ENCODE peak calls at places on chromosomes 16 and 17, in four cellular contexts. One of them, this sample, is unnamed.

GRCh38 chr16:598823-599739 is 9.2 kb downstream of the RAB40C start:
- DNase-seq in activated CD4-positive, CD25-positive, alpha-beta regulatory T cell: no peak
- DNase-seq in occipital lobe: no peak
- DNase-seq in H9: no peak
- DNase-seq in this sample: no peak

GRCh38 chr17:45813051-45813731 is 29.1 kb downstream of the CRHR1 start:
- DNase-seq in occipital lobe: peak
- DNase-seq in H9: peak
- DNase-seq in activated CD4-positive, CD25-positive, alpha-beta regulatory T cell: no peak
- DNase-seq in this sample: no peak

GRCh38 chr17:48522031-48522593 is 8.7 kb downstream of the HOXB1 start:
- DNase-seq in occipital lobe: no peak
- DNase-seq in activated CD4-positive, CD25-positive, alpha-beta regulatory T cell: no peak
- DNase-seq in H9: peak
- DNase-seq in this sample: no peak

GRCh38 chr16:1734816-1735215 is 28.8 kb downstream of the MAPK8IP3 start:
- DNase-seq in activated CD4-positive, CD25-positive, alpha-beta regulatory T cell: no peak
- DNase-seq in H9: no peak
- DNase-seq in occipital lobe: no peak
- DNase-seq in this sample: no peak

GRCh38 chr17:45256114-45256966 is 5.6 kb downstream of the SPATA32 start:
- DNase-seq in occipital lobe: no peak
- DNase-seq in activated CD4-positive, CD25-positive, alpha-beta regulatory T cell: no peak
- DNase-seq in H9: peak
- DNase-seq in this sample: no peak

GRCh38 chr16:86824751-86825310 is 246.5 kb downstream of the FOXL1 start:
- DNase-seq in occipital lobe: no peak
- DNase-seq in activated CD4-positive, CD25-positive, alpha-beta regulatory T cell: no peak
- DNase-seq in H9: peak
- DNase-seq in this sample: no peak

GRCh38 chr17:29612094-29612403 is 10.7 kb downstream of the CORO6 start:
- DNase-seq in activated CD4-positive, CD25-positive, alpha-beta regulatory T cell: no peak
- DNase-seq in occipital lobe: no peak
- DNase-seq in H9: no peak
- DNase-seq in this sample: no peak

GRCh38 chr16:29674188-29674587 is 4.8 kb upstream of the QPRT start:
- DNase-seq in occipital lobe: peak
- DNase-seq in H9: no peak
- DNase-seq in activated CD4-positive, CD25-positive, alpha-beta regulatory T cell: no peak
- DNase-seq in this sample: no peak

GRCh38 chr16:29972500-29972899 is 1.2 kb upstream of the TAOK2 start:
- DNase-seq in H9: no peak
- DNase-seq in occipital lobe: no peak
- DNase-seq in activated CD4-positive, CD25-positive, alpha-beta regulatory T cell: no peak
- DNase-seq in this sample: no peak

GRCh38 chr16:11114366-11115164 is 141.4 kb downstream of the SOCS1 start:
- DNase-seq in activated CD4-positive, CD25-positive, alpha-beta regulatory T cell: no peak
- DNase-seq in occipital lobe: no peak
- DNase-seq in H9: no peak
- DNase-seq in this sample: no peak

GRCh38 chr17:40514013-40514875 is 12.8 kb upstream of the TNS4 start:
- DNase-seq in occipital lobe: no peak
- DNase-seq in activated CD4-positive, CD25-positive, alpha-beta regulatory T cell: no peak
- DNase-seq in H9: no peak
- DNase-seq in this sample: no peak

GRCh38 chr16:28063047-28063521 is 430 bp downstream of the GSG1L start:
- DNase-seq in occipital lobe: no peak
- DNase-seq in activated CD4-positive, CD25-positive, alpha-beta regulatory T cell: no peak
- DNase-seq in H9: no peak
- DNase-seq in this sample: no peak

GRCh38 chr16:49462989-49463371 is 89.4 kb downstream of the C16orf78 start:
- DNase-seq in activated CD4-positive, CD25-positive, alpha-beta regulatory T cell: no peak
- DNase-seq in occipital lobe: no peak
- DNase-seq in H9: peak
- DNase-seq in this sample: no peak

GRCh38 chr16:57186630-57187507 is 740 bp downstream of the RSPRY1 start:
- DNase-seq in occipital lobe: no peak
- DNase-seq in H9: peak
- DNase-seq in activated CD4-positive, CD25-positive, alpha-beta regulatory T cell: no peak
- DNase-seq in this sample: no peak

GRCh38 chr16:11133344-11133921 is 122.6 kb downstream of the SOCS1 start:
- DNase-seq in occipital lobe: no peak
- DNase-seq in H9: peak
- DNase-seq in activated CD4-positive, CD25-positive, alpha-beta regulatory T cell: no peak
- DNase-seq in this sample: no peak

GRCh38 chr17:64373722-64374121 is 16.9 kb downstream of the PECAM1 start:
- DNase-seq in activated CD4-positive, CD25-positive, alpha-beta regulatory T cell: no peak
- DNase-seq in occipital lobe: no peak
- DNase-seq in H9: no peak
- DNase-seq in this sample: no peak

GRCh38 chr17:16521070-16521727 is 29.2 kb upstream of the LRRC75A start:
- DNase-seq in occipital lobe: peak
- DNase-seq in H9: peak
- DNase-seq in activated CD4-positive, CD25-positive, alpha-beta regulatory T cell: peak
- DNase-seq in this sample: no peak

GRCh38 chr17:320809-321385 is 31.7 kb downstream of the RPH3AL start:
- DNase-seq in activated CD4-positive, CD25-positive, alpha-beta regulatory T cell: no peak
- DNase-seq in occipital lobe: no peak
- DNase-seq in H9: peak
- DNase-seq in this sample: no peak

GRCh38 chr16:53433509-53433908 is 762 bp upstream of the RBL2 start:
- DNase-seq in H9: no peak
- DNase-seq in activated CD4-positive, CD25-positive, alpha-beta regulatory T cell: no peak
- DNase-seq in occipital lobe: no peak
- DNase-seq in this sample: no peak

GRCh38 chr16:55915116-55915827 is 40.1 kb upstream of the CES5A start:
- DNase-seq in activated CD4-positive, CD25-positive, alpha-beta regulatory T cell: no peak
- DNase-seq in occipital lobe: no peak
- DNase-seq in H9: no peak
- DNase-seq in this sample: no peak

GRCh38 chr16:10579965-10580918 is at the start of gene EMP2:
- DNase-seq in H9: peak
- DNase-seq in activated CD4-positive, CD25-positive, alpha-beta regulatory T cell: no peak
- DNase-seq in occipital lobe: no peak
- DNase-seq in this sample: peak

GRCh38 chr17:40545660-40546059 is 19.6 kb downstream of the CCR7 start:
- DNase-seq in activated CD4-positive, CD25-positive, alpha-beta regulatory T cell: no peak
- DNase-seq in H9: peak
- DNase-seq in occipital lobe: no peak
- DNase-seq in this sample: no peak

GRCh38 chr16:67528870-67529638 is 425 bp downstream of the RIPOR1 start:
- DNase-seq in activated CD4-positive, CD25-positive, alpha-beta regulatory T cell: no peak
- DNase-seq in H9: no peak
- DNase-seq in occipital lobe: no peak
- DNase-seq in this sample: no peak

GRCh38 chr17:8927395-8927794 is 38.1 kb downstream of the PIK3R5 start:
- DNase-seq in H9: peak
- DNase-seq in occipital lobe: no peak
- DNase-seq in activated CD4-positive, CD25-positive, alpha-beta regulatory T cell: no peak
- DNase-seq in this sample: no peak

GRCh38 chr16:50609049-50609832 is 61.0 kb downstream of the NKD1 start:
- DNase-seq in occipital lobe: no peak
- DNase-seq in activated CD4-positive, CD25-positive, alpha-beta regulatory T cell: no peak
- DNase-seq in H9: no peak
- DNase-seq in this sample: no peak

GRCh38 chr17:77963441-77963840 is 4.9 kb downstream of the TNRC6C start:
- DNase-seq in activated CD4-positive, CD25-positive, alpha-beta regulatory T cell: no peak
- DNase-seq in occipital lobe: peak
- DNase-seq in H9: no peak
- DNase-seq in this sample: no peak

GRCh38 chr17:57995076-57995956 is 7.3 kb upstream of the VEZF1 start:
- DNase-seq in activated CD4-positive, CD25-positive, alpha-beta regulatory T cell: peak
- DNase-seq in H9: peak
- DNase-seq in occipital lobe: peak
- DNase-seq in this sample: no peak

GRCh38 chr17:59897090-59897489 is 4.2 kb downstream of the RPS6KB1 start:
- DNase-seq in occipital lobe: no peak
- DNase-seq in H9: no peak
- DNase-seq in activated CD4-positive, CD25-positive, alpha-beta regulatory T cell: no peak
- DNase-seq in this sample: no peak

GRCh38 chr17:19724501-19725420 is 8.4 kb upstream of the SLC47A2 start:
- DNase-seq in occipital lobe: no peak
- DNase-seq in H9: peak
- DNase-seq in activated CD4-positive, CD25-positive, alpha-beta regulatory T cell: peak
- DNase-seq in this sample: no peak

GRCh38 chr17:47652570-47652969 is 2.9 kb downstream of the KPNB1 start:
- DNase-seq in activated CD4-positive, CD25-positive, alpha-beta regulatory T cell: no peak
- DNase-seq in H9: no peak
- DNase-seq in occipital lobe: no peak
- DNase-seq in this sample: no peak

GRCh38 chr17:12959441-12959840 is 58.4 kb downstream of the ELAC2 start:
- DNase-seq in activated CD4-positive, CD25-positive, alpha-beta regulatory T cell: no peak
- DNase-seq in occipital lobe: peak
- DNase-seq in H9: no peak
- DNase-seq in this sample: no peak

GRCh38 chr17:70808596-70808995 is 639.3 kb downstream of the KCNJ2 start:
- DNase-seq in activated CD4-positive, CD25-positive, alpha-beta regulatory T cell: no peak
- DNase-seq in occipital lobe: no peak
- DNase-seq in H9: peak
- DNase-seq in this sample: no peak

GRCh38 chr16:69270831-69271230 is 40.3 kb upstream of the VPS4A start:
- DNase-seq in occipital lobe: no peak
- DNase-seq in H9: no peak
- DNase-seq in activated CD4-positive, CD25-positive, alpha-beta regulatory T cell: no peak
- DNase-seq in this sample: no peak

GRCh38 chr17:15444805-15445204 is 22.6 kb downstream of the CDRT4 start:
- DNase-seq in H9: no peak
- DNase-seq in occipital lobe: no peak
- DNase-seq in activated CD4-positive, CD25-positive, alpha-beta regulatory T cell: no peak
- DNase-seq in this sample: no peak

GRCh38 chr17:50173335-50173941 is 7.6 kb downstream of the SGCA start:
- DNase-seq in H9: peak
- DNase-seq in activated CD4-positive, CD25-positive, alpha-beta regulatory T cell: no peak
- DNase-seq in occipital lobe: no peak
- DNase-seq in this sample: no peak

This sample was measured in omental fat pad.